ENCODE peak calls at places on chromosomes 2 and 18, in six cellular contexts. W is esophagus squamous epithelium; K is GM23248; L is CD8-positive, alpha-beta T cell; Z is GM23338; Q is lower lobe of right lung. B is an unnamed sample.

GRCh38 chr2:72134997-72135800 is 12.5 kb downstream of the CYP26B1 start:
- DNase-seq in W (no peak), K (no peak), L (no peak), Z (no peak), Q (no peak), B (no peak)

GRCh38 chr2:150063950-150064549 is 423.4 kb downstream of the RND3 start:
- DNase-seq in W (no peak), K (no peak), L (no peak), Z (peak; percentile 71), Q (no peak), B (peak; percentile 9)

GRCh38 chr2:175048275-175048674 is 43.1 kb upstream of the CHN1 start:
- DNase-seq in W (no peak), K (no peak), L (no peak), Z (no peak), Q (no peak), B (no peak)

GRCh38 chr18:48073231-48073930 is 142.9 kb upstream of the SMAD2 start:
- DNase-seq in W (no peak), K (peak; percentile 79), L (no peak), Z (no peak), Q (no peak), B (peak; percentile 59)

GRCh38 chr18:55396979-55397378 is 191.0 kb downstream of the TCF4 start:
- DNase-seq in W (no peak), K (no peak), L (no peak), Z (no peak), Q (no peak), B (no peak)

GRCh38 chr2:144477281-144477942 is 42.5 kb downstream of the ZEB2 start:
- DNase-seq in W (no peak), K (peak; percentile 31), L (no peak), Z (no peak), Q (no peak), B (no peak)

GRCh38 chr2:107588960-107589542 is 237.6 kb upstream of the RGPD4 start:
- DNase-seq in W (no peak), K (peak; percentile 60), L (no peak), Z (no peak), Q (no peak), B (no peak)

GRCh38 chr18:48621815-48622555 is 83.2 kb downstream of the CTIF start:
- DNase-seq in W (no peak), K (no peak), L (no peak), Z (no peak), Q (no peak), B (no peak)

GRCh38 chr18:13558132-13558531 is 168.2 kb downstream of the FAM210A start:
- DNase-seq in W (no peak), K (peak; percentile 49), L (no peak), Z (peak; percentile 73), Q (peak; percentile 64), B (peak; percentile 84)

GRCh38 chr2:105005170-105005569 is 32.7 kb upstream of the MRPS9 start:
- DNase-seq in W (no peak), K (no peak), L (no peak), Z (peak; percentile 32), Q (no peak), B (peak; percentile 14)

GRCh38 chr2:201116115-201116958 is at the start of gene CFLAR:
- DNase-seq in W (no peak), K (peak; percentile 87), L (peak; percentile 78), Z (peak; percentile 72), Q (peak; percentile 89), B (peak; percentile 61)

GRCh38 chr18:37778417-37779165 is 213.0 kb upstream of the CELF4 start:
- DNase-seq in W (no peak), K (peak; percentile 65), L (no peak), Z (peak; percentile 92), Q (peak; percentile 75), B (peak; percentile 85)

GRCh38 chr2:96099861-96100798 is 16.2 kb downstream of the ADRA2B start:
- DNase-seq in W (no peak), K (no peak), L (no peak), Z (peak; percentile 41), Q (peak; percentile 34), B (peak; percentile 47)

GRCh38 chr2:218908721-218909619 is 28.3 kb downstream of the WNT10A start:
- DNase-seq in W (peak; percentile 34), K (peak; percentile 94), L (peak; percentile 82), Z (peak; percentile 99), Q (peak; percentile 91), B (peak; percentile 93)

GRCh38 chr2:180359522-180360282 is 352.6 kb upstream of the CWC22 start:
- DNase-seq in W (no peak), K (peak; percentile 6), L (no peak), Z (peak; percentile 10), Q (no peak), B (no peak)

GRCh38 chr2:72920317-72921087 is 3.2 kb downstream of the EMX1 start:
- DNase-seq in W (no peak), K (peak; percentile 57), L (no peak), Z (peak; percentile 83), Q (no peak), B (peak; percentile 90)

GRCh38 chr2:236769981-236770671 is 200.5 kb downstream of the ACKR3 start:
- DNase-seq in W (no peak), K (peak; percentile 99), L (no peak), Z (no peak), Q (no peak), B (no peak)

GRCh38 chr18:9091066-9091476 is 11.4 kb upstream of the NDUFV2 start:
- DNase-seq in W (no peak), K (no peak), L (no peak), Z (no peak), Q (no peak), B (no peak)

GRCh38 chr2:233945146-233945545 is 28.0 kb downstream of the TRPM8 start:
- DNase-seq in W (no peak), K (no peak), L (no peak), Z (no peak), Q (no peak), B (no peak)

GRCh38 chr2:64586883-64587481 is 62.9 kb downstream of the AFTPH start:
- DNase-seq in W (no peak), K (peak; percentile 80), L (no peak), Z (peak; percentile 73), Q (no peak), B (peak; percentile 50)

GRCh38 chr18:70450658-70451253 is 161.9 kb downstream of the SOCS6 start:
- DNase-seq in W (no peak), K (peak; percentile 53), L (no peak), Z (peak; percentile 41), Q (no peak), B (no peak)

GRCh38 chr2:3349211-3349693 is 28.4 kb downstream of the EIPR1 start:
- DNase-seq in W (no peak), K (peak; percentile 63), L (no peak), Z (no peak), Q (no peak), B (no peak)

GRCh38 chr2:14587119-14587518 is 45.4 kb upstream of the LRATD1 start:
- DNase-seq in W (no peak), K (peak; percentile 41), L (no peak), Z (no peak), Q (no peak), B (no peak)

DNA sequence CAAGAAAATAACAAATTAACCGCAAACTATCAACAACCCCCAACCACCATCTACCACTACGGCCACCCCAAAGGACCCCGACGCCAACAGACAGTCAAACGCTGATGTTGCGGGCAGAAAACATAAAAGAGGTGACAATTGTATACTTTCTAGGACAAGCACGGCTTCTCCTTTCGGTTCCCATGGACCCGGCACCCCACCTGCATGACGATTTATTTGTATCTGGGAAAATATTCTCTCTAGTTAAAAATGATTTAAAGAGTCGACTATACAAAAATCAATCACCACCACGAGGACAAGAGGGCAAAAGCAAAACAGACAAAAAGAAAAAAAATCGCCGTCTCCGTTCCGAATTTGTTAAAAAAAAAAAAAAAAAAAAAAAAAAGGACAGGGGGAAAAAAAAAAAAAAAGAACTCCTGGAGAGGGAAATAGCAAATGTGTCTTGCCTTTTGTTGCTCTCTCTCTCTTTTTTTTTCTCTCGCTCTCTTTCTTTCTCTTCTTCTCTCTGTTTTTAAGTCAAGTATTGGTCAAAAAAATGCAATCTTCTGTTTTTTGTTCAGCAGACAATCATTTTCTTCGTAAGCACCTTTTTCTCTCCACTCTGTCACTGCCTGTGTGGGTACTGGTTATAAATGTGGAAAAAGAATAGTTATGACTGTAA is 3.6 kb downstream of the SIX3 start:
- DNase-seq in W (no peak), K (no peak), L (no peak), Z (no peak), Q (no peak), B (no peak)
- H3K27me3 ChIP-seq in W (peaks cover 31% of the 10 kb centered on the region), K (peaks cover 63% of the 10 kb centered on the region), L (peaks cover 24% of the 10 kb centered on the region), Z (peaks cover 100% of the 10 kb centered on the region), Q (peaks cover 93% of the 10 kb centered on the region), B (peaks cover 96% of the 10 kb centered on the region)

DNA sequence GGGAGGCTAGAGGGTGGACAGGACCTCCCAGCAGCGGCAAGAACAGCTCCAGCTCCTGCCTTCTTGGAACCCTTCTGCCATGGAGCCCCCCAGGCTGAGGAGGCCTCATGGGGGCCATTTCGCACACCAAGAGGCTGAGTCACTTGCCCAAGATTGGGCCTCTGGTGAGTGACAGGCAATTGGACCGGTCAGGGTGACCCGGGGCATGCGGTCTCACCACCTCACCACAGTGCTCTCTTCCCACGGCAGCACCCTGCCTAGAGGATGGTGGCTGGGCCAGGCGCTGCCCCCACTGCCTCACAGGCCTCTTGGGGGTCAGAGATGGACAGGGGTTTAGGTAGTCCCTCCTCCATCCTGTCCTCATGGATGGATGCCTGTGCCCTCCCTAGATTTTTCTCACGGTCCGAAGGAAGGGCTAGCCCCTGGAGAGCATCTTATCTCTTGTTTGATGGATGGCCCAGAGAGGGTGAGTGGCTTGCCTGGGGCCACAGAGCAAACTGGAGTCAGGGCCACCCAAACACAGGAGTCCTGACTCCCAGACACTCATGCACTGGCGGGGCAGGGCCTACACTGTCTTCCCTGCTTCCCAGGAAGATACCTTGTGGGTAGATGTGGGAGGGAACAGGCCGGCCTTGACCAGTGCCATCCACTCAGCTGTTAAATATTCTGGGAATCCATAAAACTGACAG is 119.2 kb downstream of the INHBB start:
- DNase-seq in W (no peak), K (no peak), L (no peak), Z (no peak), Q (peak; percentile 19), B (no peak)
- H3K27me3 ChIP-seq in W (no peaks in the 10 kb centered on the region), K (no peaks in the 10 kb centered on the region), L (no peaks in the 10 kb centered on the region), Z (peaks cover 100% of the 10 kb centered on the region), Q (no peaks in the 10 kb centered on the region), B (peaks cover 79% of the 10 kb centered on the region)

GRCh38 chr2:30752811-30753210 is 54.4 kb downstream of the CAPN13 start:
- DNase-seq in W (no peak), K (no peak), L (no peak), Z (no peak), Q (no peak), B (no peak)
- H3K27me3 ChIP-seq in W (no peaks in the 10 kb centered on the region), K (peaks cover 21% of the 10 kb centered on the region), L (no peaks in the 10 kb centered on the region), Z (no peaks in the 10 kb centered on the region), Q (no peaks in the 10 kb centered on the region), B (no peaks in the 10 kb centered on the region)

GRCh38 chr2:28684142-28684858 is 67.3 kb upstream of the PPP1CB start:
- DNase-seq in W (no peak), K (no peak), L (no peak), Z (no peak), Q (no peak), B (no peak)
- H3K27me3 ChIP-seq in W (no peaks in the 10 kb centered on the region), K (no peaks in the 10 kb centered on the region), L (no peaks in the 10 kb centered on the region), Z (no peaks in the 10 kb centered on the region), Q (no peaks in the 10 kb centered on the region), B (no peaks in the 10 kb centered on the region)

GRCh38 chr2:181457741-181458425 is 697 bp downstream of the ITGA4 start:
- DNase-seq in W (peak; percentile 20), K (peak; percentile 82), L (peak; percentile 42), Z (peak; percentile 53), Q (peak; percentile 63), B (peak; percentile 32)
- H3K27me3 ChIP-seq in W (no peaks in the 10 kb centered on the region), K (no peaks in the 10 kb centered on the region), L (no peaks in the 10 kb centered on the region), Z (peaks cover 58% of the 10 kb centered on the region), Q (peaks cover 15% of the 10 kb centered on the region), B (peaks cover 40% of the 10 kb centered on the region)

B was measured in H7.